ENCODE peak calls at places on chromosomes 5 and 9, in four cellular contexts. E is fibroblast of the aortic adventitia, C is T-cell, S is RWPE2. I is an unnamed sample.

GRCh38 chr9:84266087-84266561 is 74.4 kb downstream of the SLC28A3 start:
- DNase-seq in C (no peak), E (no peak), S (no peak), I (no peak)

GRCh38 chr5:87246046-87246445 is 21.6 kb upstream of the RASA1 start:
- DNase-seq in E (no peak), C (no peak), S (no peak), I (no peak)

GRCh38 chr9:11794984-11795383 is 898.2 kb upstream of the TYRP1 start:
- DNase-seq in C (no peak), S (no peak), E (no peak), I (no peak)

GRCh38 chr5:6829150-6829784 is 116.0 kb downstream of the TENT4A start:
- DNase-seq in E (no peak), C (no peak), S (no peak), I (no peak)

GRCh38 chr9:109549386-109549785 is 51.3 kb upstream of the PTPN3 start:
- DNase-seq in S (no peak), E (no peak), C (no peak), I (peak; percentile 3)

GRCh38 chr9:131528886-131529505 is 2.1 kb downstream of the UCK1 start:
- DNase-seq in C (no peak), S (no peak), E (no peak), I (no peak)

GRCh38 chr5:156406023-156406422 is 79.1 kb downstream of the SGCD start:
- DNase-seq in C (no peak), E (no peak), S (no peak), I (no peak)

GRCh38 chr9:127683723-127684122 is 23.1 kb upstream of the CFAP157 start:
- DNase-seq in E (peak; percentile 20), S (no peak), C (no peak), I (peak; percentile 75)

GRCh38 chr5:16757989-16758501 is 141.2 kb upstream of the RETREG1 start:
- DNase-seq in E (no peak), S (no peak), C (no peak), I (no peak)

GRCh38 chr9:134136117-134136996 is 475 bp downstream of the WDR5 start:
- DNase-seq in E (peak; percentile 26), S (no peak), C (no peak), I (peak; percentile 37)

GRCh38 chr9:13688223-13688989 is 408.9 kb upstream of the MPDZ start:
- DNase-seq in S (no peak), E (no peak), C (no peak), I (peak; percentile 17)

GRCh38 chr5:56838409-56839039 is 23.2 kb downstream of the MAP3K1 start:
- DNase-seq in E (peak; percentile 79), S (no peak), C (no peak), I (peak; percentile 87)

GRCh38 chr5:67577424-67577823 is 380.8 kb upstream of the CD180 start:
- DNase-seq in C (no peak), S (no peak), E (peak; percentile 13), I (peak; percentile 65)

GRCh38 chr5:1551426-1551825 is 27.7 kb upstream of the LPCAT1 start:
- DNase-seq in E (no peak), C (no peak), S (no peak), I (no peak)

GRCh38 chr5:50947892-50948683 is 281.7 kb downstream of the PARP8 start:
- DNase-seq in S (no peak), E (no peak), C (no peak), I (no peak)

GRCh38 chr5:178895615-178896571 is at the start of gene ZFP2:
- DNase-seq in S (no peak), E (peak; percentile 36), C (peak; percentile 14), I (peak; percentile 57)

GRCh38 chr9:5838884-5839571 is 6.1 kb upstream of the ERMP1 start:
- DNase-seq in C (no peak), S (no peak), E (peak; percentile 49), I (peak; percentile 58)

GRCh38 chr9:36847781-36848673 is 186.0 kb downstream of the PAX5 start:
- DNase-seq in E (no peak), C (no peak), S (no peak), I (no peak)

GRCh38 chr9:73230257-73230656 is 78.6 kb downstream of the ANXA1 start:
- DNase-seq in E (peak; percentile 29), S (no peak), C (no peak), I (no peak)

GRCh38 chr5:139443766-139444473 is 4.6 kb upstream of the DNAJC18 start:
- DNase-seq in C (no peak), E (peak; percentile 66), S (no peak), I (peak; percentile 79)

GRCh38 chr5:168683247-168683926 is 104.2 kb upstream of the PANK3 start:
- DNase-seq in S (no peak), C (peak; percentile 36), E (peak; percentile 39), I (no peak)

GRCh38 chr9:32968101-32969011 is 33.1 kb downstream of the APTX start:
- DNase-seq in E (peak; percentile 71), C (peak; percentile 42), S (no peak), I (peak; percentile 51)

GRCh38 chr5:180495991-180496741 is 2.0 kb downstream of the CNOT6 start:
- DNase-seq in C (no peak), S (no peak), E (no peak), I (no peak)

GRCh38 chr9:131056781-131057506 is 39.4 kb upstream of the AIF1L start:
- DNase-seq in E (no peak), S (no peak), C (no peak), I (no peak)

GRCh38 chr5:1543398-1544293 is 19.9 kb upstream of the LPCAT1 start:
- DNase-seq in S (peak; percentile 54), C (no peak), E (peak; percentile 62), I (no peak)

GRCh38 chr9:135096408-135096885 is 9.0 kb downstream of the OLFM1 start:
- DNase-seq in E (no peak), S (no peak), C (no peak), I (no peak)

GRCh38 chr5:167730121-167730520 is 561.3 kb upstream of the WWC1 start:
- DNase-seq in S (no peak), E (peak; percentile 94), C (no peak), I (peak; percentile 88)

GRCh38 chr5:179614745-179615144 is 8.7 kb downstream of the HNRNPH1 start:
- DNase-seq in C (no peak), E (no peak), S (no peak), I (no peak)

GRCh38 chr5:142540774-142541466 is 145.0 kb downstream of the FGF1 start:
- DNase-seq in C (no peak), S (no peak), E (peak; percentile 74), I (peak; percentile 89)

GRCh38 chr5:62281411-62281810 is 24.6 kb upstream of the KIF2A start:
- DNase-seq in E (no peak), C (no peak), S (no peak), I (no peak)

GRCh38 chr9:13915591-13916301 is 398.2 kb downstream of the NFIB start:
- DNase-seq in S (no peak), E (peak; percentile 63), C (no peak), I (peak; percentile 26)

GRCh38 chr9:120544441-120544840 is 35.5 kb downstream of the CDK5RAP2 start:
- DNase-seq in E (peak; percentile 11), S (no peak), C (no peak), I (no peak)

GRCh38 chr9:114769664-114770063 is 36.2 kb downstream of the TNFSF15 start:
- DNase-seq in C (no peak), E (peak; percentile 31), S (no peak), I (no peak)

GRCh38 chr5:155676967-155677366 is 650.0 kb upstream of the SGCD start:
- DNase-seq in S (no peak), C (no peak), E (no peak), I (no peak)

GRCh38 chr9:13267743-13268142 is 11.7 kb downstream of the MPDZ start:
- DNase-seq in S (no peak), E (peak; percentile 93), C (no peak), I (peak; percentile 95)

GRCh38 chr5:134976841-134977240 is 9.1 kb downstream of the CATSPER3 start:
- DNase-seq in E (no peak), S (no peak), C (no peak), I (no peak)

I was measured in mesenchymal stem cell.